ENCODE peak calls at places on chromosomes 16 and 17, in nine cellular contexts. G is small intestine; P is PC-9; Y is IMR-90; A is mesendoderm; H is CD8-positive, alpha-beta T cell; T is adipocyte; D is GM23248; W is heart right ventricle. M is an unnamed sample. For H3K36me3, the result is how much of the 10 kb centered on the place peaks cover.

GRCh38 chr17:35674552-35674951 is 56.9 kb upstream of the RASL10B start:
- DNase-seq in A (no peak), D (no peak), Y (no peak), W (no peak), H (no peak), P (no peak), G (no peak), T (no peak), M (no peak)

GRCh38 chr16:54346046-54346445 is 59.5 kb upstream of the IRX3 start:
- DNase-seq in P (no peak), T (peak), A (no peak), W (no peak), H (no peak), G (no peak), D (peak), Y (no peak), M (no peak)

GRCh38 chr17:55334285-55334684 is 69.5 kb downstream of the HLF start:
- DNase-seq in W (no peak), D (peak), P (no peak), Y (no peak), H (no peak), G (no peak), A (no peak), T (peak), M (no peak)

GRCh38 chr17:81399481-81400153 is 4.4 kb downstream of the BAHCC1 start:
- DNase-seq in Y (no peak), D (peak), G (no peak), P (no peak), W (no peak), T (peak), H (no peak), A (no peak), M (no peak)

GRCh38 chr16:87196229-87196628 is 121.0 kb downstream of the C16orf95 start:
- DNase-seq in A (no peak), P (no peak), D (no peak), G (no peak), W (no peak), H (no peak), Y (no peak), T (no peak), M (no peak)

GRCh38 chr17:17382901-17383300 is 79.7 kb downstream of the NT5M start:
- DNase-seq in H (no peak), P (no peak), D (no peak), A (no peak), G (no peak), Y (no peak), W (no peak), T (no peak), M (no peak)

GRCh38 chr17:54544239-54544638 is 356.4 kb upstream of the TOM1L1 start:
- DNase-seq in P (no peak), W (peak), A (peak), H (no peak), T (no peak), Y (no peak), G (no peak), D (no peak), M (no peak)

GRCh38 chr16:3198334-3199072 is 10.5 kb downstream of the OR1F1 start:
- DNase-seq in H (no peak), Y (no peak), A (no peak), G (peak), T (no peak), D (peak), P (no peak), W (no peak), M (no peak)

GRCh38 chr16:67843343-67843765 is 1.2 kb downstream of the THAP11 start:
- DNase-seq in G (peak), P (no peak), Y (peak), W (no peak), H (no peak), T (peak), D (peak), A (no peak), M (no peak)

GRCh38 chr17:63930951-63931575 is 1.1 kb downstream of the CD79B start:
- DNase-seq in P (no peak), D (no peak), A (peak), H (peak), T (no peak), W (peak), G (peak), Y (no peak), M (peak)

GRCh38 chr16:12097523-12098428 is 121.2 kb downstream of the SNX29 start:
- DNase-seq in A (peak), G (no peak), P (no peak), D (peak), W (no peak), H (no peak), Y (peak), T (peak), M (no peak)

GRCh38 chr17:48541036-48541573 is 3.8 kb downstream of the HOXB2 start:
- DNase-seq in G (no peak), H (no peak), P (no peak), T (no peak), A (no peak), D (peak), W (no peak), Y (peak), M (no peak)

GRCh38 chr17:9239821-9240658 is 218.7 kb downstream of the NTN1 start:
- DNase-seq in D (peak), W (peak), P (peak), H (peak), A (peak), Y (peak), G (peak), T (peak), M (peak)

GRCh38 chr17:68326681-68327080 is 35.4 kb downstream of the ARSG start:
- DNase-seq in P (no peak), W (no peak), T (no peak), G (no peak), A (no peak), D (peak), Y (peak), H (no peak), M (no peak)

GRCh38 chr16:11129378-11129781 is 126.6 kb downstream of the SOCS1 start:
- DNase-seq in Y (no peak), H (no peak), D (peak), T (peak), A (no peak), W (no peak), P (no peak), G (no peak), M (no peak)

GRCh38 chr16:85667841-85668413 is 20.8 kb downstream of the GINS2 start:
- DNase-seq in A (no peak), Y (no peak), G (no peak), P (no peak), D (no peak), W (no peak), T (no peak), H (no peak), M (no peak)

GRCh38 chr16:57178793-57179212 is 7.0 kb downstream of the PSME3IP1 start:
- DNase-seq in W (no peak), T (peak), D (no peak), H (no peak), Y (peak), G (no peak), A (peak), P (no peak), M (no peak)

GRCh38 chr17:50967795-50968194 is 101.6 kb upstream of the TOB1 start:
- DNase-seq in G (no peak), A (no peak), Y (peak), D (peak), W (no peak), P (no peak), T (peak), H (no peak), M (no peak)

GRCh38 chr17:4206945-4207344 is 56.8 kb downstream of the ANKFY1 start:
- DNase-seq in G (no peak), H (no peak), P (no peak), A (no peak), D (no peak), W (no peak), T (no peak), Y (no peak), M (no peak)

GRCh38 chr17:35898283-35899070 is 18.3 kb upstream of the CCL5 start:
- DNase-seq in G (peak), W (peak), Y (no peak), D (no peak), P (peak), T (no peak), A (no peak), H (peak), M (no peak)

GRCh38 chr17:17416400-17417360 is 60.1 kb upstream of the MED9 start:
- DNase-seq in H (peak), D (peak), T (peak), W (no peak), A (no peak), P (no peak), G (peak), Y (peak), M (no peak)

GRCh38 chr17:48625502-48626201 is 506 bp downstream of the HOXB9 start:
- DNase-seq in H (no peak), A (peak), W (no peak), P (peak), Y (no peak), G (peak), D (peak), T (peak), M (no peak)

DNA sequence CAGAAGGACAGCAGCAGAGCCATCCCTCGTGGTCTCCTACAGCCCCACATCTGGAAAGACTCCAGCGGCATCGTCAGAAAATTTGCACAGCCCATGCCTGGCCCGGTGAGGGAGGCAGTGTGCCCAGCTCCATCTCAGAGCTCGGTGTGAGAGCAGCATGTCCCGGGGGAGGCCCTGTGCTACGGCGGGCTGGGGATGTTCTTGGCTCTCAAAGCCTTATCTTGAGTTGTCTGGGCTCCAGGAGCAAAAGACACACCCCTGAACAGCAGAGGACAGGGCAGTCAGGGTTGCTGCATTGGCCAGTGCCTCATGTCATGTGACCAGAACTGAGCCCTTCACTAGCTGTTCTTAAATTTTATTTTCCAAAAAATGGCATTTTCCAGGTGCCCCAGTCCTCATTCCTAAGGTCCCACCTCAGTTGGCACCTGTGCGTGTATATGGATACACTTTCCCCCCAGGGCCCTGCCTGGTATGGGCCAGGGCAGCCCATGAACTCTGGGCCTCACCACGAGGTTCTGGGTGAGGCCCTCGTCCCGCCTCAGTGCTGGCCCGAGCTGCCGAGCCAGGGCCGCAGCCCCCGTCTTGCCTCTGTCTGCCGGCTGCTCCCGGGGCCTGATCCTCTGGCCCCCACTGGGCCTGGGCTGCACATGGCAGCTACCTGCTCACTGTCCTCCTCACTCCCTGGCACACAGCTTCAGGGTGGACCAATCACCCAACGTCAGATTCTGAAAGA is 3.0 kb downstream of the NUDT16L1 start:
- DNase-seq in P (no peak), W (peak), Y (no peak), H (no peak), T (no peak), G (no peak), A (no peak), D (no peak), M (no peak)
- H3K36me3 ChIP-seq in P (under half), W (under half), Y (half or more), H (under half), T (under half), G (under half), A (under half), D (under half), M (half or more)

DNA sequence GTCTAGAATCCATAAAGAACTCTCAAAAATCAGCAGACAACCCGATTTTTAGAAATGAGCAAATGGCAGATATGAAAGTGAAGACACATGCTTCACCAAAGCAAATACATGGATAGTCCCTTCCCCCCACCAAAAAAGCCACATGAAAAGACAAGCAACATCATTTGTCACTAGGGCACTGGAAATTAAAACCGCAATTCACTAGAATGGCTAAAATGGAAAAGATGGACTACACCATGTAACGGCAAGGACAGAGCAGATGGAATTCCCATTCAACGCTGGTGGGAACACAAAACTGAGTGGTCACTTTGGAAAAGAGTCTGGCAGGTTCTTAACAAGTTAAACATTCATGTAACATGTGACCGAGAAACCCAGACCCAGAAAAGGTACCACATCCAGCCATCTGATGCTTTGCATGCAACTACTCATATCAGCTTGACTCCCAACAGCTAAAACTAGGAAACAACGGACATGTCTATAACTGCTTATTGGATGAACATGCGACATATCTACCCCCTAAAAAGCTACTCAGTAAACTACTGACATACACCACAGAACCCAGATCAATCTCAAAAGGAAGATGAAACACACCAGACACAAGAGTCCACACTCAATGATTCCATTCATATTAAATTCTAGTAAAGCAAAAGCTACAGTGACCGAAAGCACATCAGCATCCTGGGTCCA is 132.6 kb downstream of the ZNF778 start:
- DNase-seq in A (no peak), H (no peak), Y (no peak), D (no peak), T (no peak), P (no peak), G (no peak), W (no peak), M (no peak)
- H3K4me3 ChIP-seq in A (no peak), H (no peak), Y (no peak), D (no peak), T (no peak), P (no peak), G (no peak), W (no peak), M (no peak)

DNA sequence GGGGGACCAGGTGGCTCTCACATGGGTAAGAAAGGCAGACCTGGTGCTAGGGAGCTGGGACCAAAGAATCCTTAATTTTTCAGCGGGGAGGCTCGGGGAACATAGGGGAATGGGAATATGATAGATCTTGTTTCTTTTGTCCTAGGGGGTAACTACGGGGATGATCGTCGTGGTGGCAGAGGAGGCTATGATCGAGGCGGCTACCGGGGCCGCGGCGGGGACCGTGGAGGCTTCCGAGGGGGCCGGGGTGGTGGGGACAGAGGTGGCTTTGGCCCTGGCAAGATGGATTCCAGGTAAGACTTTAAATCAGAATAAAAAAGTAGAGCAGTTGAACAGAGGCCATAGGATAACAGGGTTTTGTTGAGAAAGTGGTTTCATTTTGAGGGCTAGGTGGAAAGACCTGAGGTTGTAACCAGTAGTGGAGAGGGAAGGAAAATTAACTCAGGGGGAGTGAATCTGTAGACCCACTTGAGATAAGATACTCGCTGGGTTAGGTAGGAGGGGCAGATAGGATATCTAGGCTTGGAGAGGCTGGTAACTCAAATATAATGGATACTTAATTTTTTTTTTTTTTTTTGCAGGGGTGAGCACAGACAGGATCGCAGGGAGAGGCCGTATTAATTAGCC is 11.0 kb downstream of the FUS start:
- DNase-seq in D (no peak), T (no peak), H (no peak), G (no peak), P (no peak), A (no peak), W (no peak), Y (no peak), M (no peak)
- H3K36me3 ChIP-seq in D (half or more), T (half or more), H (half or more), G (under half), P (half or more), A (under half), W (half or more), Y (half or more), M (half or more)

GRCh38 chr17:40122466-40122943 is 734 bp downstream of the MSL1 start:
- DNase-seq in Y (peak), A (peak), P (peak), T (peak), D (peak), W (peak), G (peak), H (no peak), M (no peak)
- H3K4me3 ChIP-seq in Y (peak), A (peak), P (peak), T (peak), D (peak), W (peak), G (peak), H (peak), M (peak)